ENCODE peak calls at places on chromosomes 11 and 22, in ten cellular contexts. B is memory B cell; A is naive thymus-derived CD4-positive, alpha-beta T cell; W is AG10803; K is stimulated activated CD8-positive, alpha-beta memory T cell treated with anti-CD3 and anti-CD28 coated beads, Interleukin-15, amount 100 ng/mL, for 24 hours; V is M059J; U is CD8-positive, alpha-beta memory T cell; S is T-helper 1 cell; R is ACHN; F is CD4-positive, CD25-positive, alpha-beta regulatory T cell. T is an unnamed sample.

GRCh38 chr22:45968751-45969413 is 8.1 kb downstream of the WNT7B start:
- DNase-seq in A (no peak), B (no peak), W (peak; percentile 67), U (no peak), F (no peak), S (no peak), R (no peak), K (no peak), V (peak; percentile 95), T (no peak)

GRCh38 chr11:45658292-45658991 is 7.0 kb downstream of the CHST1 start:
- DNase-seq in R (no peak), S (no peak), V (peak; percentile 80), F (no peak), B (no peak), W (peak; percentile 48), U (no peak), K (no peak), A (no peak), T (no peak)

GRCh38 chr11:102770191-102770590 is 10.2 kb downstream of the MMP10 start:
- DNase-seq in W (no peak), A (no peak), U (no peak), R (no peak), S (no peak), F (no peak), V (no peak), K (no peak), B (no peak), T (no peak)

GRCh38 chr22:22432479-22432878 is 76.1 kb downstream of the ZNF280B start:
- DNase-seq in S (no peak), R (no peak), F (no peak), U (no peak), V (no peak), W (no peak), K (no peak), B (no peak), A (no peak), T (no peak)

GRCh38 chr22:21047035-21047661 is 1.4 kb downstream of the LRRC74B start:
- DNase-seq in R (no peak), B (no peak), U (no peak), S (no peak), W (no peak), V (no peak), F (no peak), K (no peak), A (no peak), T (no peak)

GRCh38 chr11:14657841-14658240 is 14.2 kb downstream of the PDE3B start:
- DNase-seq in S (no peak), K (no peak), F (no peak), B (no peak), W (no peak), V (no peak), A (no peak), R (no peak), U (no peak), T (no peak)

GRCh38 chr22:30490399-30490798 is 15.1 kb downstream of the SEC14L4 start:
- DNase-seq in W (no peak), S (no peak), V (no peak), F (no peak), U (no peak), A (no peak), R (no peak), K (no peak), B (no peak), T (no peak)

GRCh38 chr11:97979741-97980140 is 1041.0 kb upstream of the CNTN5 start:
- DNase-seq in V (peak; percentile 79), W (peak; percentile 52), B (no peak), F (no peak), U (no peak), K (no peak), S (no peak), A (no peak), R (no peak), T (no peak)

T was measured in effector memory CD8-positive, alpha-beta T cell.